ENCODE peak calls at places on chromosome 2, in six cellular contexts. E is cardiac fibroblast, B is PC-9, V is RWPE1, K is mesothelial cell of epicardium, I is choroid plexus epithelial cell. C is an unnamed sample.
A peak's percentile ranks its signal among the peaks of the same experiment; 100 is the strongest.

GRCh38 chr2:46073540-46074018 is 223.6 kb upstream of the EPAS1 start:
- DNase-seq in E (peak; percentile 94), B (peak; percentile 99), V (peak; percentile 90), K (no peak), I (peak; percentile 93), C (peak; percentile 77)

GRCh38 chr2:30346475-30347169 is 100.4 kb upstream of the LCLAT1 start:
- DNase-seq in E (no peak), B (no peak), V (no peak), K (no peak), I (no peak), C (no peak)

GRCh38 chr2:174959787-174960186 is 45.4 kb downstream of the CHN1 start:
- DNase-seq in E (no peak), B (no peak), V (no peak), K (no peak), I (no peak), C (no peak)

GRCh38 chr2:240604291-240604938 is 17.9 kb downstream of the CAPN10 start:
- DNase-seq in E (peak; percentile 75), B (peak; percentile 78), V (peak; percentile 33), K (peak; percentile 16), I (peak; percentile 79), C (no peak)

GRCh38 chr2:232598293-232598692 is 35.1 kb upstream of the EFHD1 start:
- DNase-seq in E (no peak), B (no peak), V (no peak), K (no peak), I (no peak), C (no peak)

GRCh38 chr2:202037086-202037485 is 3.4 kb downstream of the FZD7 start:
- DNase-seq in E (no peak), B (no peak), V (no peak), K (no peak), I (no peak), C (no peak)

GRCh38 chr2:199581935-199582336 is 124.2 kb upstream of the SATB2 start:
- DNase-seq in E (peak; percentile 29), B (no peak), V (no peak), K (no peak), I (peak; percentile 29), C (no peak)

GRCh38 chr2:168460561-168460960 is 4.5 kb downstream of the CERS6 start:
- DNase-seq in E (no peak), B (no peak), V (no peak), K (no peak), I (no peak), C (no peak)

GRCh38 chr2:118865106-118865505 is 17.7 kb upstream of the EN1 start:
- DNase-seq in E (peak; percentile 71), B (peak; percentile 64), V (peak; percentile 59), K (no peak), I (peak; percentile 80), C (peak; percentile 65)
- TF ChIP-seq CTCF in E (peak; percentile 69), B (peak; percentile 95), V (peak; percentile 65), K (peak; percentile 59), I (peak; percentile 77), C (peak; percentile 80)

DNA sequence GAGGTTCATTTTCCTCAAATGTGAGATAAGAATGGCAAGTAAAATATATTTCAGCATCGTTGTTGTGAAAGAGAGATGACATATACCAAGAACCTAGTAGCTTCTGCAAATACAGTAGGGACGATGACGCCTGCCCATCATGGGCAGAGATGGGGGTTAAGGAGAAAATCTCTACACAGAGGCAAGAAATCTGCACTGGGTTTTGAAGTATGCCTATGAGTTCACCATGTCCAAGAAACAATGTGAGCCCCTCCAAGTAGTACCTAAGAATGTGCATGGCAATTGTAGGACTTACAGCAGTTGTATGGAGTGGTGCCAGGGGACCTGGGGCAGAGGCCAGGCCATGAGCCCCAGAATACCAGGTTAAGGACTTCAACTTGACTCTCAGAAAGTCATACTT is 352.0 kb downstream of the RNF144A start:
- DNase-seq in E (no peak), B (no peak), V (no peak), K (no peak), I (no peak), C (no peak)
- TF ChIP-seq CTCF in E (no peak), B (no peak), V (no peak), K (no peak), I (no peak), C (no peak)

DNA sequence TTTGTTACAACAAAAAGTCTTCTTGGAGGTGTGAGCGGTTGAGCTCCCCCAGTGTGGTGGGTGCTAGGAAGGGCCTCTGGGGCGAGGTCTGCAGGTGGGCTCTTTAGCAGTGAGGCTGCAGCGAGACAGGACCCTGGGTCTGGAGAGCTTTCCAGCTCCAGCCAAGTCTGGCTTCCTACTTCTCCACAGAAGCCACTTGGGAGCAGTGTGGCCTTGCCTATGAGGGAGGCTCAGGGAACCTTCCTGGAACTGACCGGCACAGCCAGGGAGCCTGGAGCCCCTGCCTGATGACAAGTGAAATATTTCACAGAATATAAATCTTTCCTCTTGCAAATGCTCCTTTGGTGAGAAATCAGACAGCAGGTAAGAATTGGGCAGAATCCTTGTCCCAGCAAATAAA is 289.6 kb upstream of the SPRED2 start:
- DNase-seq in E (no peak), B (no peak), V (peak; percentile 15), K (no peak), I (peak; percentile 65), C (peak; percentile 35)
- TF ChIP-seq CTCF in E (no peak), B (peak; percentile 29), V (no peak), K (no peak), I (peak; percentile 65), C (peak; percentile 44)

GRCh38 chr2:170394988-170395387 is 217.0 kb downstream of the MYO3B start:
- DNase-seq in E (peak; percentile 5), B (no peak), V (peak; percentile 36), K (no peak), I (peak; percentile 17), C (no peak)
- TF ChIP-seq CTCF in E (no peak), B (peak; percentile 28), V (no peak), K (no peak), I (no peak), C (no peak)

C was measured in MCF 10A.